ENCODE peak calls at places on chromosome 21, in ten cellular contexts. Y is neural progenitor cell; G is stomach; F is ascending aorta; U is naive thymus-derived CD4-positive, alpha-beta T cell; P is H9; W is trophoblast cell; L is fibroblast of lung; V is left ventricle myocardium inferior; C is HCT116. J is an unnamed sample.
A peak's percentile ranks its signal among the peaks of the same experiment; 100 is the strongest.

GRCh38 chr21:25639922-25640670 is 1.0 kb downstream of the JAM2 start:
- DNase-seq in L (peak; percentile 10), W (peak; percentile 38), G (no peak), V (peak; percentile 38), F (no peak), P (peak; percentile 58), Y (peak; percentile 59), C (no peak), U (no peak), J (no peak)

GRCh38 chr21:32099812-32100416 is 178.9 kb downstream of the MIS18A start:
- DNase-seq in U (no peak), Y (peak; percentile 45), G (no peak), V (no peak), L (no peak), W (peak; percentile 6), P (peak; percentile 39), F (no peak), C (peak; percentile 4), J (no peak)

GRCh38 chr21:34523019-34523418 is 11.0 kb upstream of the KCNE1 start:
- DNase-seq in F (no peak), L (no peak), U (no peak), V (no peak), Y (no peak), G (peak; percentile 60), W (no peak), C (no peak), P (no peak), J (no peak)

GRCh38 chr21:45260191-45260795 is 27.4 kb downstream of the POFUT2 start:
- DNase-seq in W (no peak), F (no peak), C (no peak), U (no peak), Y (no peak), G (peak; percentile 20), L (no peak), V (no peak), P (no peak), J (no peak)

GRCh38 chr21:16912075-16912474 is 600.8 kb upstream of the CXADR start:
- DNase-seq in V (no peak), P (no peak), C (no peak), U (no peak), Y (no peak), F (no peak), W (peak; percentile 3), G (no peak), L (peak; percentile 85), J (peak; percentile 71)

GRCh38 chr21:30443226-30443625 is 3.2 kb downstream of the KRTAP15-1 start:
- DNase-seq in C (no peak), Y (no peak), L (no peak), F (no peak), G (no peak), U (no peak), P (no peak), W (no peak), V (no peak), J (no peak)

GRCh38 chr21:25283720-25284119 is 323.6 kb downstream of the MRPL39 start:
- DNase-seq in L (peak; percentile 25), Y (peak; percentile 63), G (no peak), U (no peak), V (no peak), W (no peak), P (peak; percentile 35), F (no peak), C (no peak), J (peak; percentile 21)

GRCh38 chr21:29130234-29130993 is at the start of gene MAP3K7CL:
- DNase-seq in Y (no peak), F (no peak), G (no peak), P (no peak), W (peak; percentile 88), C (no peak), V (peak; percentile 48), L (peak; percentile 100), U (no peak), J (peak; percentile 88)

GRCh38 chr21:32884062-32884461 is 112.5 kb upstream of the PAXBP1 start:
- DNase-seq in C (peak; percentile 0), W (no peak), P (peak; percentile 66), Y (no peak), L (no peak), V (no peak), U (no peak), F (no peak), G (no peak), J (no peak)

GRCh38 chr21:45622416-45623097 is 21.0 kb upstream of the PCBP3 start:
- DNase-seq in L (no peak), P (peak; percentile 22), V (no peak), U (no peak), F (no peak), G (no peak), C (no peak), Y (no peak), W (no peak), J (no peak)

GRCh38 chr21:31184462-31184861 is 146.2 kb upstream of the KRTAP19-8 start:
- DNase-seq in P (no peak), F (no peak), L (no peak), Y (no peak), G (no peak), C (no peak), W (no peak), U (no peak), V (no peak), J (no peak)

GRCh38 chr21:45611296-45611695 is 32.2 kb upstream of the PCBP3 start:
- DNase-seq in P (peak; percentile 10), C (no peak), V (no peak), W (no peak), U (no peak), Y (no peak), F (no peak), G (no peak), L (no peak), J (no peak)

GRCh38 chr21:22399717-22400520 is 1401.7 kb downstream of the NCAM2 start:
- DNase-seq in Y (no peak), G (no peak), U (no peak), W (peak; percentile 22), L (no peak), F (no peak), C (no peak), V (no peak), P (no peak), J (no peak)
- H3K9me3 ChIP-seq in Y (no peaks in the 10 kb centered on the region), G (no peaks in the 10 kb centered on the region), U (no peaks in the 10 kb centered on the region), W (no peaks in the 10 kb centered on the region), L (no peaks in the 10 kb centered on the region), F (no peaks in the 10 kb centered on the region), C (peaks cover 3% of the 10 kb centered on the region), V (no peaks in the 10 kb centered on the region), P (no peaks in the 10 kb centered on the region), J (no peaks in the 10 kb centered on the region)

GRCh38 chr21:42233067-42233981 is 14.4 kb downstream of the ABCG1 start:
- DNase-seq in C (no peak), F (peak; percentile 47), Y (no peak), W (peak; percentile 90), L (no peak), U (peak; percentile 52), V (peak; percentile 84), P (peak; percentile 48), G (peak; percentile 62), J (peak; percentile 34)
- H3K4me1 ChIP-seq in C (peaks cover 31% of the 10 kb centered on the region), F (peaks cover 17% of the 10 kb centered on the region), Y (peaks cover 67% of the 10 kb centered on the region), W (peaks cover 16% of the 10 kb centered on the region), L (peaks cover 15% of the 10 kb centered on the region), U (peaks cover 82% of the 10 kb centered on the region), V (peaks cover 99% of the 10 kb centered on the region), P (no peaks in the 10 kb centered on the region), G (peaks cover 81% of the 10 kb centered on the region), J (peaks cover 31% of the 10 kb centered on the region)

GRCh38 chr21:43717166-43717853 is 1.6 kb upstream of the PDXK start:
- DNase-seq in G (no peak), P (no peak), F (no peak), Y (no peak), U (no peak), V (no peak), C (no peak), W (no peak), L (no peak), J (no peak)
- H3K27ac ChIP-seq in G (no peak overlapping the region), P (no peak overlapping the region), F (no peak overlapping the region), Y (no peak overlapping the region), U (no peak overlapping the region), V (no peak overlapping the region), C (no peak overlapping the region), W (no peak overlapping the region), L (no peak overlapping the region), J (no peak overlapping the region)

GRCh38 chr21:41302976-41303375 is 13.6 kb upstream of the FAM3B start:
- DNase-seq in F (no peak), Y (no peak), U (no peak), G (no peak), L (no peak), V (no peak), C (no peak), P (no peak), W (no peak), J (no peak)

GRCh38 chr21:41307219-41307618 is 9.4 kb upstream of the FAM3B start:
- DNase-seq in L (no peak), W (no peak), V (no peak), Y (no peak), G (no peak), U (no peak), C (no peak), P (no peak), F (no peak), J (no peak)

DNA sequence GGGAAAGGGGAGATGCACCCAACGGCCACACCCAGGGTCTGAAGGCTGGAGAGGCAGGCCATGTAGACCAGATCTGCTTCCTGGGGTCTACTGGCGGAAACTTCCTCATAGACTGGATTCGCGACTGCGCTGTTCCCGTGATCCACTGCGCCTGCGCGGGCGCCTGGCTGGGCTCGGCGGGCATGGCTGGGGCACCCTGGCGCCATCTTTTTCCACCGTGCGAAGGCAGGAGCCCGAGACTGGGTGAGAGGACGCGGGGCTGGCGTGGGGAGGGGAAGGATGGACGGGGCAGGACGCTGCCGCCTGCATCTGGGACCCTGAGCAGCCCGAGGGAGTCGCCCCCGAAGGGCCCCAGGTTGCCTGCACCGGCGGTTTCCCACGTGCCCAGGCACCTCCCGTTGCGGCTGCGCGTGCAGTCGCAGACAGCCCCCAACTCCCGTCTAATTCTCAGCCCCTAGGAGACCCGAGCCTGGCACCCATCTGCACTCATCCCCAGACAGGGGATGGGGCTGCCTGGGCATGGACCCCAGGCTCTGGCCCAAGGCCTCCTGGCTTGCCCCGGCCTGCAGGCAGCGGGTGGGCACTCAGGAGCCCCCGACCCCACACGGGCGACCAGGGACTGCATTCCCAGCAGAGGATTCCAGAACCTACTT is 12.4 kb upstream of the FAM3B start:
- DNase-seq in G (no peak), W (no peak), P (no peak), F (no peak), C (no peak), Y (no peak), U (no peak), V (no peak), L (no peak), J (no peak)
- H3K9me3 ChIP-seq in G (no peaks in the 10 kb centered on the region), W (peaks cover 7% of the 10 kb centered on the region), P (no peaks in the 10 kb centered on the region), F (peaks cover 9% of the 10 kb centered on the region), C (no peaks in the 10 kb centered on the region), Y (no peaks in the 10 kb centered on the region), U (no peaks in the 10 kb centered on the region), V (peaks cover 31% of the 10 kb centered on the region), L (no peaks in the 10 kb centered on the region), J (no peaks in the 10 kb centered on the region)

DNA sequence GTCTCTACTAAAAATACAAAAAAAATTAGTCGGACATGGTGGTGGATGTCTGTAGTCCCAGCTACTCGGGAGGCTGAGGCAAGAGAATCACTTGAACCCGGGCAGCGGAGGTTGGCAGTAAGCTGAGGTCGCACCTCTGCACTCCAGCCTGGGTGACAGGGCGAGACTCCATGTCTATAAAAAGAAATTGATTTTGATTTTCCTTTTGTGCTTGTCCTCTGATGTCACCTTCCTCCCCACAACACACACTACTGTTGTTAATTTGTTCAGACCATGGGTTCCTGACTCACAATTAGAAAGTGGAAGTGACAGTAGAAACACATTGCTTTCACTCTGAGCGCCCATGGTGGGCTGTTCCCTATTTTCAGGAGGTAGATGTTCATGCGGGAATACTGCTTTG is 165.4 kb upstream of the KCNJ6 start:
- DNase-seq in P (no peak), U (no peak), V (no peak), W (no peak), Y (no peak), C (no peak), L (no peak), F (no peak), G (no peak), J (no peak)
- H3K4me1 ChIP-seq in P (no peaks in the 10 kb centered on the region), U (no peaks in the 10 kb centered on the region), V (peaks cover 40% of the 10 kb centered on the region), W (peaks cover 4% of the 10 kb centered on the region), Y (peaks cover 7% of the 10 kb centered on the region), C (no peaks in the 10 kb centered on the region), L (no peaks in the 10 kb centered on the region), F (no peaks in the 10 kb centered on the region), G (no peaks in the 10 kb centered on the region), J (no peaks in the 10 kb centered on the region)

J was measured in SJSA1.